ENCODE peak calls at places on chromosomes 12 and 14, in ten cellular contexts. Y is cardiac fibroblast; D is AG20443; P is NT2/D1; X is central memory CD4-positive, alpha-beta T cell; Z is amygdala; C is fibroblast of pulmonary artery; S is cardiac muscle cell; N is stomach; J is fibroblast of lung. T is an unnamed sample.

GRCh38 chr12:96108321-96108720 is 72.9 kb upstream of the LTA4H start:
- DNase-seq in Y (no peak), D (no peak), P (peak), X (peak), Z (no peak), C (no peak), S (no peak), N (no peak), J (peak), T (no peak)

GRCh38 chr14:103545219-103545914 is 16.4 kb downstream of the TRMT61A start:
- DNase-seq in Y (no peak), D (no peak), P (no peak), X (no peak), Z (no peak), C (no peak), S (no peak), N (no peak), J (no peak), T (no peak)

GRCh38 chr14:73438993-73439392 is 19.4 kb downstream of the NUMB start:
- DNase-seq in Y (no peak), D (no peak), P (no peak), X (no peak), Z (no peak), C (no peak), S (no peak), N (no peak), J (no peak), T (no peak)

GRCh38 chr14:75295491-75296338 is 17.1 kb downstream of the FOS start:
- DNase-seq in Y (peak), D (peak), P (peak), X (peak), Z (peak), C (peak), S (peak), N (peak), J (peak), T (peak)

GRCh38 chr14:72643317-72643801 is 250.5 kb downstream of the DPF3 start:
- DNase-seq in Y (peak), D (peak), P (peak), X (no peak), Z (peak), C (peak), S (peak), N (no peak), J (peak), T (no peak)

GRCh38 chr14:61549425-61549824 is 145.9 kb upstream of the HIF1A start:
- DNase-seq in Y (peak), D (no peak), P (no peak), X (no peak), Z (no peak), C (peak), S (peak), N (no peak), J (peak), T (no peak)

GRCh38 chr12:62737201-62737600 is 197.7 kb downstream of the PPM1H start:
- DNase-seq in Y (no peak), D (no peak), P (no peak), X (no peak), Z (peak), C (no peak), S (no peak), N (no peak), J (no peak), T (no peak)

GRCh38 chr14:32940066-32940651 is 1.5 kb downstream of the NPAS3 start:
- DNase-seq in Y (peak), D (no peak), P (no peak), X (no peak), Z (no peak), C (peak), S (peak), N (no peak), J (peak), T (no peak)

GRCh38 chr12:20798561-20798960 is 11.9 kb upstream of the SLCO1B3 start:
- DNase-seq in Y (peak), D (no peak), P (peak), X (no peak), Z (no peak), C (peak), S (peak), N (no peak), J (peak), T (no peak)

GRCh38 chr14:93945070-93945399 is 17.9 kb downstream of the FAM181A start:
- DNase-seq in Y (no peak), D (no peak), P (no peak), X (no peak), Z (no peak), C (no peak), S (no peak), N (no peak), J (no peak), T (no peak)

GRCh38 chr14:76015191-76015590 is 29.6 kb downstream of the IFT43 start:
- DNase-seq in Y (no peak), D (no peak), P (no peak), X (no peak), Z (no peak), C (no peak), S (no peak), N (no peak), J (peak), T (no peak)

GRCh38 chr14:22071001-22071400 is 397.4 kb upstream of the OR4E1 start:
- DNase-seq in Y (no peak), D (no peak), P (no peak), X (peak), Z (no peak), C (no peak), S (no peak), N (no peak), J (no peak), T (no peak)

GRCh38 chr12:120413901-120414695 is 23.8 kb upstream of the COX6A1 start:
- DNase-seq in Y (no peak), D (no peak), P (peak), X (no peak), Z (peak), C (no peak), S (no peak), N (peak), J (no peak), T (peak)

T was measured in HAP-1.